ENCODE peak calls at places on chromosomes 5 and 9, in seven cellular contexts. One of them, this sample, is unnamed.

GRCh38 chr5:149809919-149810691 is 80.0 kb downstream of the PPARGC1B start:
- DNase-seq in GM10248: no peak
- DNase-seq in pancreas: no peak
- DNase-seq in neural crest cell: no peak
- DNase-seq in CD8-positive, alpha-beta T cell: no peak
- DNase-seq in lower leg skin: no peak
- DNase-seq in B cell: no peak
- DNase-seq in this sample: no peak

GRCh38 chr5:152514827-152515397 is 109.8 kb upstream of the NMUR2 start:
- DNase-seq in GM10248: peak
- DNase-seq in lower leg skin: no peak
- DNase-seq in B cell: no peak
- DNase-seq in CD8-positive, alpha-beta T cell: no peak
- DNase-seq in pancreas: no peak
- DNase-seq in neural crest cell: no peak
- DNase-seq in this sample: peak

GRCh38 chr5:43065384-43066230 is 25.5 kb upstream of the ANXA2R start:
- DNase-seq in pancreas: peak
- DNase-seq in neural crest cell: peak
- DNase-seq in CD8-positive, alpha-beta T cell: peak
- DNase-seq in B cell: peak
- DNase-seq in lower leg skin: peak
- DNase-seq in GM10248: no peak
- DNase-seq in this sample: peak

GRCh38 chr9:2465921-2466460 is 155.6 kb upstream of the VLDLR start:
- DNase-seq in pancreas: peak
- DNase-seq in B cell: no peak
- DNase-seq in GM10248: peak
- DNase-seq in neural crest cell: no peak
- DNase-seq in CD8-positive, alpha-beta T cell: no peak
- DNase-seq in lower leg skin: no peak
- DNase-seq in this sample: peak

GRCh38 chr5:6193315-6193714 is 185.0 kb downstream of the MED10 start:
- DNase-seq in neural crest cell: no peak
- DNase-seq in pancreas: no peak
- DNase-seq in CD8-positive, alpha-beta T cell: no peak
- DNase-seq in GM10248: no peak
- DNase-seq in B cell: no peak
- DNase-seq in lower leg skin: no peak
- DNase-seq in this sample: no peak

GRCh38 chr5:107869459-107870115 is 198.8 kb upstream of the EFNA5 start:
- DNase-seq in GM10248: no peak
- DNase-seq in neural crest cell: no peak
- DNase-seq in lower leg skin: no peak
- DNase-seq in CD8-positive, alpha-beta T cell: no peak
- DNase-seq in pancreas: no peak
- DNase-seq in B cell: no peak
- DNase-seq in this sample: peak

GRCh38 chr5:41728281-41728680 is 141.9 kb downstream of the OXCT1 start:
- DNase-seq in pancreas: no peak
- DNase-seq in neural crest cell: no peak
- DNase-seq in GM10248: no peak
- DNase-seq in CD8-positive, alpha-beta T cell: no peak
- DNase-seq in B cell: no peak
- DNase-seq in lower leg skin: no peak
- DNase-seq in this sample: peak

GRCh38 chr5:120615967-120616645 is 152.0 kb downstream of the PRR16 start:
- DNase-seq in GM10248: no peak
- DNase-seq in neural crest cell: no peak
- DNase-seq in lower leg skin: no peak
- DNase-seq in pancreas: no peak
- DNase-seq in B cell: no peak
- DNase-seq in CD8-positive, alpha-beta T cell: no peak
- DNase-seq in this sample: peak

GRCh38 chr9:77810637-77811119 is 162.6 kb upstream of the GNA14 start:
- DNase-seq in CD8-positive, alpha-beta T cell: no peak
- DNase-seq in pancreas: no peak
- DNase-seq in neural crest cell: no peak
- DNase-seq in lower leg skin: no peak
- DNase-seq in GM10248: no peak
- DNase-seq in B cell: no peak
- DNase-seq in this sample: no peak

GRCh38 chr9:29456940-29457339 is 1883.7 kb upstream of the C9orf72 start:
- DNase-seq in neural crest cell: no peak
- DNase-seq in B cell: no peak
- DNase-seq in CD8-positive, alpha-beta T cell: no peak
- DNase-seq in pancreas: no peak
- DNase-seq in lower leg skin: no peak
- DNase-seq in GM10248: no peak
- DNase-seq in this sample: no peak

GRCh38 chr5:69364414-69364813 is 4.9 kb downstream of the AK6 start:
- DNase-seq in GM10248: peak
- DNase-seq in lower leg skin: no peak
- DNase-seq in pancreas: no peak
- DNase-seq in neural crest cell: no peak
- DNase-seq in CD8-positive, alpha-beta T cell: no peak
- DNase-seq in B cell: no peak
- DNase-seq in this sample: peak

GRCh38 chr9:82970359-82970758 is 92.6 kb downstream of the RASEF start:
- DNase-seq in neural crest cell: no peak
- DNase-seq in B cell: no peak
- DNase-seq in GM10248: no peak
- DNase-seq in pancreas: no peak
- DNase-seq in lower leg skin: no peak
- DNase-seq in CD8-positive, alpha-beta T cell: no peak
- DNase-seq in this sample: peak

GRCh38 chr5:135332519-135333150 is 66.4 kb downstream of the MACROH2A1 start:
- DNase-seq in B cell: no peak
- DNase-seq in neural crest cell: no peak
- DNase-seq in CD8-positive, alpha-beta T cell: no peak
- DNase-seq in pancreas: no peak
- DNase-seq in GM10248: peak
- DNase-seq in lower leg skin: no peak
- DNase-seq in this sample: peak

GRCh38 chr5:159975462-159976019 is 33.4 kb upstream of the TTC1 start:
- DNase-seq in GM10248: no peak
- DNase-seq in B cell: no peak
- DNase-seq in neural crest cell: no peak
- DNase-seq in CD8-positive, alpha-beta T cell: no peak
- DNase-seq in pancreas: no peak
- DNase-seq in lower leg skin: no peak
- DNase-seq in this sample: peak
- TF ChIP-seq CTCF in GM10248: no peak
- TF ChIP-seq CTCF in B cell: no peak
- TF ChIP-seq CTCF in neural crest cell: no peak
- TF ChIP-seq CTCF in CD8-positive, alpha-beta T cell: no peak
- TF ChIP-seq CTCF in pancreas: no peak
- TF ChIP-seq CTCF in lower leg skin: no peak
- TF ChIP-seq CTCF in this sample: no peak

DNA sequence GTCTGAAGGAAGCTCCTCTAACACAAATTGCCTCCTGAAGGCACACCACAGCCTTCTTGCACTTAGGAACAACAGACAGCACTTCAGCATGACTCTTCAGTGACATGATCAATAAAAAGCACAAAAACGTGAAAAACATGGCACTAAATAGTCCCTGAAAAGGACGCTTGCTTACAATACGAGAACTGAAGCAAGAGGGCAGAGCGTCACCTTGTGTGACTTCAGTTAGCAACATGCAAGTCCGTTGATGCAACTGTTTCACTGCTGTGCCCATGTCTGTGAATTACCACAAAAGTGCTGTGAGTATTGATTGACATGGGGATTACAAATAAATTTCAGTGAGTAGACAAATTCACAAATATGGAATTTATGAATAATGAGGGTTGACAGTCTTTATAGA is 219.9 kb upstream of the GAS1 start:
- DNase-seq in B cell: no peak
- DNase-seq in pancreas: no peak
- DNase-seq in neural crest cell: no peak
- DNase-seq in GM10248: no peak
- DNase-seq in CD8-positive, alpha-beta T cell: no peak
- DNase-seq in lower leg skin: no peak
- DNase-seq in this sample: no peak
- TF ChIP-seq CTCF in B cell: no peak
- TF ChIP-seq CTCF in pancreas: no peak
- TF ChIP-seq CTCF in neural crest cell: no peak
- TF ChIP-seq CTCF in GM10248: no peak
- TF ChIP-seq CTCF in CD8-positive, alpha-beta T cell: no peak
- TF ChIP-seq CTCF in lower leg skin: no peak
- TF ChIP-seq CTCF in this sample: no peak

GRCh38 chr9:95073918-95074317 is 243.6 kb downstream of the FANCC start:
- DNase-seq in GM10248: no peak
- DNase-seq in B cell: peak
- DNase-seq in pancreas: peak
- DNase-seq in CD8-positive, alpha-beta T cell: no peak
- DNase-seq in lower leg skin: no peak
- DNase-seq in neural crest cell: no peak
- DNase-seq in this sample: no peak

GRCh38 chr9:95071925-95072324 is 245.6 kb downstream of the FANCC start:
- DNase-seq in lower leg skin: no peak
- DNase-seq in pancreas: peak
- DNase-seq in CD8-positive, alpha-beta T cell: no peak
- DNase-seq in neural crest cell: no peak
- DNase-seq in GM10248: no peak
- DNase-seq in B cell: peak
- DNase-seq in this sample: no peak

GRCh38 chr9:95071450-95071849 is 246.1 kb downstream of the FANCC start:
- DNase-seq in pancreas: peak
- DNase-seq in lower leg skin: no peak
- DNase-seq in CD8-positive, alpha-beta T cell: no peak
- DNase-seq in B cell: peak
- DNase-seq in GM10248: no peak
- DNase-seq in neural crest cell: no peak
- DNase-seq in this sample: no peak

GRCh38 chr9:95074632-95075269 is 242.8 kb downstream of the FANCC start:
- DNase-seq in GM10248: no peak
- DNase-seq in pancreas: peak
- DNase-seq in neural crest cell: no peak
- DNase-seq in lower leg skin: no peak
- DNase-seq in CD8-positive, alpha-beta T cell: no peak
- DNase-seq in B cell: peak
- DNase-seq in this sample: no peak

GRCh38 chr9:95073042-95073607 is 244.4 kb downstream of the FANCC start:
- DNase-seq in pancreas: peak
- DNase-seq in CD8-positive, alpha-beta T cell: no peak
- DNase-seq in neural crest cell: no peak
- DNase-seq in lower leg skin: peak
- DNase-seq in B cell: peak
- DNase-seq in GM10248: no peak
- DNase-seq in this sample: no peak
- TF ChIP-seq CTCF in pancreas: no peak
- TF ChIP-seq CTCF in CD8-positive, alpha-beta T cell: no peak
- TF ChIP-seq CTCF in neural crest cell: peak
- TF ChIP-seq CTCF in lower leg skin: no peak
- TF ChIP-seq CTCF in B cell: no peak
- TF ChIP-seq CTCF in GM10248: no peak
- TF ChIP-seq CTCF in this sample: peak

GRCh38 chr5:143920772-143921171 is 108.8 kb downstream of the HMHB1 start:
- DNase-seq in B cell: no peak
- DNase-seq in lower leg skin: no peak
- DNase-seq in neural crest cell: no peak
- DNase-seq in CD8-positive, alpha-beta T cell: no peak
- DNase-seq in GM10248: no peak
- DNase-seq in pancreas: no peak
- DNase-seq in this sample: peak
- TF ChIP-seq CTCF in B cell: no peak
- TF ChIP-seq CTCF in lower leg skin: no peak
- TF ChIP-seq CTCF in neural crest cell: no peak
- TF ChIP-seq CTCF in CD8-positive, alpha-beta T cell: no peak
- TF ChIP-seq CTCF in GM10248: no peak
- TF ChIP-seq CTCF in pancreas: no peak
- TF ChIP-seq CTCF in this sample: no peak

DNA sequence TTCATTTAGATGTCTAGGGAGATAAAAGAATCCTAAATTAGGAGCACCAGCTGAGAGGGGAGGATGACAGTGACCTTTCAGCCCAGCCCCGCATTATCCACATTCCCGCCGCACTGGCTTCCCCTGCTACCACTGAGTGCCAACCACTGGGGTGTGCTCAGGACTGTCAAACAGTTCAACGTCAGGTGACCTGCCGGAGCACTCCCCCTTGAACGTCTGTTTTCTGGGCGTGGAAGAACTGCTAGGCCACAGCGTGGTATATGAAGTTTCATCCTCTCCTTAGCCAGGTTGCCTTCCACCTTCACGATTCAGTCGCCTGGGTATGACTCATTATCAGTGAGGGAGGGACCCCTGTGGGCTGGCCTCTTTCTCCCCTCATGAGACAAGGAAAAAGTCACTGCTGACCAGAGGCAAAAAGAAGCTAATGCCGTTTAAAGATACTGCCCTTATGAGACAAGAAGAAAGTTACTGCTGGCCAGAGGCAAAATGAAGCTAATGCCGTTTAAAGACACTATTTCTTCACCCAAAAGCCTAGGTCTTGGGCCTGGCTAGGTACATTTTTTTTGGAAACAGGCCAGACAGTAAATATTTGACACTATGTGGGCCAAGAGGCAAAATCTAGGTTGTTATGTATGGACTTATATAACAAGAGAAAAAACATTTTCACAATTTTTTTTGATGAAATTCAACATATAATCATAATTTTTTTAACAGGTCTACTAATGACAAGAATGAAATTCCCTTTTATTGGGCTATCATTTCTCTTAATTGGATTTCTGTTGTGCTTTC is 4.6 kb downstream of the NMRK1 start:
- DNase-seq in B cell: no peak
- DNase-seq in lower leg skin: no peak
- DNase-seq in CD8-positive, alpha-beta T cell: peak
- DNase-seq in pancreas: peak
- DNase-seq in neural crest cell: no peak
- DNase-seq in GM10248: no peak
- DNase-seq in this sample: peak
- TF ChIP-seq CTCF in B cell: no peak
- TF ChIP-seq CTCF in lower leg skin: no peak
- TF ChIP-seq CTCF in CD8-positive, alpha-beta T cell: no peak
- TF ChIP-seq CTCF in pancreas: no peak
- TF ChIP-seq CTCF in neural crest cell: no peak
- TF ChIP-seq CTCF in GM10248: no peak
- TF ChIP-seq CTCF in this sample: peak

GRCh38 chr9:21890696-21891095 is 88.3 kb downstream of the MTAP start:
- DNase-seq in GM10248: no peak
- DNase-seq in CD8-positive, alpha-beta T cell: no peak
- DNase-seq in B cell: no peak
- DNase-seq in lower leg skin: no peak
- DNase-seq in neural crest cell: no peak
- DNase-seq in pancreas: no peak
- DNase-seq in this sample: no peak

DNA sequence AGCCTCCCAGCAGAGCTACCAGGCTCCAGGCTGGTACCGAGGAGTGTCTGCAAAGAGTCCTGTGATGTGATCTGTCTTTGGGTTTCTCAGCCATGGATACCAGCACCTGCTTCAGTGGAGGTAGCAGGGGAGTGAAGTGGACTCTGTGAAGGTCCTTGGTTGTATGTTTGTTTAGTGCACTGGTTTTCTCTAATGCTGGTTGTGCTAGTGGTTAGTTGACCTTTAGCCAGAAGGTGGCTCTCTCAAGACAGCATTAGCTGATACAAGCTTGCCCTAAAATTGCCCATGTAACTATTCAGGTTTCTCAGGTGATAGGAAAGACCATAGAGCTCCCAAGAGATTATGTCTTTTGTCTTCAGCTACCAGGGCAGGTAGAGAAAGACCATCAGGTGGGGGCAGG is 87.2 kb downstream of the MTAP start:
- DNase-seq in lower leg skin: no peak
- DNase-seq in CD8-positive, alpha-beta T cell: no peak
- DNase-seq in GM10248: no peak
- DNase-seq in B cell: no peak
- DNase-seq in pancreas: no peak
- DNase-seq in neural crest cell: no peak
- DNase-seq in this sample: no peak
- TF ChIP-seq CTCF in lower leg skin: no peak
- TF ChIP-seq CTCF in CD8-positive, alpha-beta T cell: no peak
- TF ChIP-seq CTCF in GM10248: no peak
- TF ChIP-seq CTCF in B cell: no peak
- TF ChIP-seq CTCF in pancreas: no peak
- TF ChIP-seq CTCF in neural crest cell: no peak
- TF ChIP-seq CTCF in this sample: no peak

This sample was measured in bronchial epithelial cell.